ENCODE peak calls at places on chromosome 10, in six cellular contexts. R, F, P, V, T and B are unnamed samples.

GRCh38 chr10:101063548-101064414 is 2.0 kb downstream of the KAZALD1 start:
- DNase-seq in R (no peak), F (no peak), P (no peak), V (peak), T (no peak), B (no peak)

GRCh38 chr10:18565006-18565405 is 86.4 kb downstream of the NSUN6 start:
- DNase-seq in R (no peak), F (no peak), P (no peak), V (no peak), T (no peak), B (no peak)

GRCh38 chr10:6348091-6348862 is 145.5 kb downstream of the PFKFB3 start:
- DNase-seq in R (no peak), F (no peak), P (no peak), V (no peak), T (no peak), B (no peak)

GRCh38 chr10:103745264-103746247 is 109.8 kb downstream of the SH3PXD2A start:
- DNase-seq in R (no peak), F (no peak), P (no peak), V (no peak), T (peak), B (no peak)

GRCh38 chr10:63267414-63268138 is 134.4 kb downstream of the NRBF2 start:
- DNase-seq in R (no peak), F (no peak), P (no peak), V (no peak), T (peak), B (no peak)

GRCh38 chr10:12849351-12850181 is 151.9 kb downstream of the CCDC3 start:
- DNase-seq in R (no peak), F (peak), P (no peak), V (no peak), T (no peak), B (no peak)

GRCh38 chr10:100965820-100966219 is 3.5 kb upstream of the SEMA4G start:
- DNase-seq in R (no peak), F (no peak), P (no peak), V (no peak), T (no peak), B (no peak)

GRCh38 chr10:48609899-48610584 is 5.2 kb upstream of the ARHGAP22 start:
- DNase-seq in R (no peak), F (no peak), P (no peak), V (no peak), T (no peak), B (no peak)

GRCh38 chr10:84138478-84139125 is 707 bp upstream of the GHITM start:
- DNase-seq in R (peak), F (peak), P (no peak), V (no peak), T (peak), B (no peak)

GRCh38 chr10:43133196-43133808 is 4.9 kb upstream of the CSGALNACT2 start:
- DNase-seq in R (no peak), F (no peak), P (no peak), V (no peak), T (no peak), B (no peak)

GRCh38 chr10:130425169-130425568 is 289.0 kb downstream of the GLRX3 start:
- DNase-seq in R (no peak), F (no peak), P (no peak), V (no peak), T (no peak), B (no peak)

GRCh38 chr10:63637833-63638443 is 116.7 kb downstream of the REEP3 start:
- DNase-seq in R (peak), F (no peak), P (no peak), V (no peak), T (peak), B (no peak)

GRCh38 chr10:79904671-79905321 is 44.1 kb downstream of the SFTPD start:
- DNase-seq in R (peak), F (peak), P (peak), V (peak), T (peak), B (peak)

GRCh38 chr10:91616124-91616523 is 16.7 kb downstream of the PPP1R3C start:
- DNase-seq in R (no peak), F (no peak), P (no peak), V (no peak), T (no peak), B (no peak)

GRCh38 chr10:80100861-80101695 is 22.6 kb downstream of the TMEM254 start:
- DNase-seq in R (no peak), F (no peak), P (no peak), V (peak), T (no peak), B (no peak)

GRCh38 chr10:78802866-78803265 is 265.9 kb upstream of the ZMIZ1 start:
- DNase-seq in R (no peak), F (peak), P (no peak), V (no peak), T (no peak), B (no peak)

GRCh38 chr10:83373659-83374058 is 765.6 kb upstream of the GHITM start:
- DNase-seq in R (no peak), F (peak), P (no peak), V (peak), T (no peak), B (peak)

GRCh38 chr10:59805043-59805442 is 51.8 kb upstream of the MRLN start:
- DNase-seq in R (no peak), F (peak), P (peak), V (peak), T (no peak), B (peak)

GRCh38 chr10:70582793-70583700 is 19.5 kb downstream of the PRF1 start:
- DNase-seq in R (no peak), F (no peak), P (no peak), V (peak), T (no peak), B (no peak)

GRCh38 chr10:87973635-87974034 is 110.2 kb downstream of the PTEN start:
- DNase-seq in R (no peak), F (no peak), P (no peak), V (no peak), T (no peak), B (no peak)

GRCh38 chr10:59176241-59177030 is at the start of gene PHYHIPL:
- DNase-seq in R (peak), F (peak), P (peak), V (peak), T (no peak), B (peak)

GRCh38 chr10:16870331-16870730 is 53.1 kb upstream of the RSU1 start:
- DNase-seq in R (no peak), F (no peak), P (no peak), V (no peak), T (no peak), B (no peak)

GRCh38 chr10:32112055-32112454 is 55.8 kb upstream of the KIF5B start:
- DNase-seq in R (no peak), F (no peak), P (no peak), V (no peak), T (peak), B (no peak)

GRCh38 chr10:99678921-99679320 is 19.6 kb downstream of the ENTPD7 start:
- DNase-seq in R (no peak), F (no peak), P (no peak), V (no peak), T (no peak), B (no peak)

GRCh38 chr10:91389636-91390512 is 20.3 kb upstream of the HECTD2 start:
- DNase-seq in R (no peak), F (peak), P (peak), V (no peak), T (peak), B (no peak)

GRCh38 chr10:73589538-73590126 is 1.5 kb downstream of the USP54 start:
- DNase-seq in R (no peak), F (no peak), P (no peak), V (no peak), T (no peak), B (no peak)

GRCh38 chr10:96046546-96046945 is 3.2 kb downstream of the CCNJ start:
- DNase-seq in R (no peak), F (no peak), P (no peak), V (no peak), T (no peak), B (no peak)

GRCh38 chr10:60917331-60918280 is 26.4 kb downstream of the RHOBTB1 start:
- DNase-seq in R (no peak), F (no peak), P (no peak), V (no peak), T (no peak), B (no peak)

GRCh38 chr10:72509206-72509799 is 116.6 kb downstream of the MICU1 start:
- DNase-seq in R (no peak), F (no peak), P (no peak), V (no peak), T (no peak), B (no peak)